ENCODE peak calls at places on chromosomes 16 and 17, in five cellular contexts. One of them, this sample, is unnamed.

GRCh38 chr16:49441366-49441780 is 67.8 kb downstream of the C16orf78 start:
- DNase-seq in IMR-90: no peak
- DNase-seq in neuronal stem cell: no peak
- DNase-seq in mesenchymal stem cell: no peak
- DNase-seq in trophoblast cell: no peak
- DNase-seq in this sample: peak

GRCh38 chr17:52376137-52376536 is 217.6 kb upstream of the CA10 start:
- DNase-seq in IMR-90: no peak
- DNase-seq in neuronal stem cell: no peak
- DNase-seq in mesenchymal stem cell: no peak
- DNase-seq in trophoblast cell: no peak
- DNase-seq in this sample: peak

GRCh38 chr17:42537826-42538451 is 1.9 kb downstream of the NAGLU start:
- DNase-seq in IMR-90: no peak
- DNase-seq in neuronal stem cell: no peak
- DNase-seq in mesenchymal stem cell: no peak
- DNase-seq in trophoblast cell: no peak
- DNase-seq in this sample: no peak

GRCh38 chr17:58271532-58271931 is 9.2 kb downstream of the MPO start:
- DNase-seq in IMR-90: no peak
- DNase-seq in neuronal stem cell: no peak
- DNase-seq in mesenchymal stem cell: no peak
- DNase-seq in trophoblast cell: no peak
- DNase-seq in this sample: no peak

GRCh38 chr17:40433551-40434384 is 9.5 kb upstream of the IGFBP4 start:
- DNase-seq in IMR-90: no peak
- DNase-seq in neuronal stem cell: no peak
- DNase-seq in mesenchymal stem cell: no peak
- DNase-seq in trophoblast cell: no peak
- DNase-seq in this sample: peak

GRCh38 chr16:29858149-29858899 is 4.7 kb downstream of the CDIPT start:
- DNase-seq in IMR-90: no peak
- DNase-seq in neuronal stem cell: no peak
- DNase-seq in mesenchymal stem cell: no peak
- DNase-seq in trophoblast cell: no peak
- DNase-seq in this sample: no peak

GRCh38 chr16:15564619-15565339 is 78.2 kb downstream of the MARF1 start:
- DNase-seq in IMR-90: peak
- DNase-seq in neuronal stem cell: no peak
- DNase-seq in mesenchymal stem cell: no peak
- DNase-seq in trophoblast cell: peak
- DNase-seq in this sample: no peak

GRCh38 chr16:87076950-87077749 is 240.0 kb downstream of the C16orf95 start:
- DNase-seq in IMR-90: peak
- DNase-seq in neuronal stem cell: no peak
- DNase-seq in mesenchymal stem cell: peak
- DNase-seq in trophoblast cell: no peak
- DNase-seq in this sample: peak

GRCh38 chr17:39011907-39012468 is 44.8 kb upstream of the FBXO47 start:
- DNase-seq in IMR-90: no peak
- DNase-seq in neuronal stem cell: peak
- DNase-seq in mesenchymal stem cell: no peak
- DNase-seq in trophoblast cell: no peak
- DNase-seq in this sample: peak

GRCh38 chr17:67194134-67194533 is 50.9 kb downstream of the HELZ start:
- DNase-seq in IMR-90: peak
- DNase-seq in neuronal stem cell: no peak
- DNase-seq in mesenchymal stem cell: peak
- DNase-seq in trophoblast cell: peak
- DNase-seq in this sample: no peak

GRCh38 chr17:60065867-60066266 is 12.9 kb downstream of the HEATR6 start:
- DNase-seq in IMR-90: no peak
- DNase-seq in neuronal stem cell: no peak
- DNase-seq in mesenchymal stem cell: no peak
- DNase-seq in trophoblast cell: no peak
- DNase-seq in this sample: no peak

GRCh38 chr16:89691231-89691985 is 4.9 kb downstream of the CDK10 start:
- DNase-seq in IMR-90: no peak
- DNase-seq in neuronal stem cell: no peak
- DNase-seq in mesenchymal stem cell: no peak
- DNase-seq in trophoblast cell: no peak
- DNase-seq in this sample: no peak

GRCh38 chr17:41885733-41886132 is 20.5 kb upstream of the KLHL11 start:
- DNase-seq in IMR-90: no peak
- DNase-seq in neuronal stem cell: peak
- DNase-seq in mesenchymal stem cell: no peak
- DNase-seq in trophoblast cell: no peak
- DNase-seq in this sample: no peak

GRCh38 chr17:2050246-2050866 is 4.5 kb upstream of the HIC1 start:
- DNase-seq in IMR-90: peak
- DNase-seq in neuronal stem cell: peak
- DNase-seq in mesenchymal stem cell: peak
- DNase-seq in trophoblast cell: peak
- DNase-seq in this sample: peak

GRCh38 chr17:1604831-1605528 is 23.7 kb downstream of the SLC43A2 start:
- DNase-seq in IMR-90: no peak
- DNase-seq in neuronal stem cell: no peak
- DNase-seq in mesenchymal stem cell: no peak
- DNase-seq in trophoblast cell: peak
- DNase-seq in this sample: peak

GRCh38 chr16:1745900-1746692 is 25.2 kb downstream of the NME3 start:
- DNase-seq in IMR-90: peak
- DNase-seq in neuronal stem cell: no peak
- DNase-seq in mesenchymal stem cell: peak
- DNase-seq in trophoblast cell: peak
- DNase-seq in this sample: no peak

GRCh38 chr17:81519284-81520020 is 6.9 kb upstream of the ACTG1 start:
- DNase-seq in IMR-90: no peak
- DNase-seq in neuronal stem cell: no peak
- DNase-seq in mesenchymal stem cell: no peak
- DNase-seq in trophoblast cell: peak
- DNase-seq in this sample: peak
- H4K91ac ChIP-seq in IMR-90: no peak
- H4K91ac ChIP-seq in neuronal stem cell: no peak
- H4K91ac ChIP-seq in mesenchymal stem cell: peak
- H4K91ac ChIP-seq in trophoblast cell: peak
- H4K91ac ChIP-seq in this sample: no peak

DNA sequence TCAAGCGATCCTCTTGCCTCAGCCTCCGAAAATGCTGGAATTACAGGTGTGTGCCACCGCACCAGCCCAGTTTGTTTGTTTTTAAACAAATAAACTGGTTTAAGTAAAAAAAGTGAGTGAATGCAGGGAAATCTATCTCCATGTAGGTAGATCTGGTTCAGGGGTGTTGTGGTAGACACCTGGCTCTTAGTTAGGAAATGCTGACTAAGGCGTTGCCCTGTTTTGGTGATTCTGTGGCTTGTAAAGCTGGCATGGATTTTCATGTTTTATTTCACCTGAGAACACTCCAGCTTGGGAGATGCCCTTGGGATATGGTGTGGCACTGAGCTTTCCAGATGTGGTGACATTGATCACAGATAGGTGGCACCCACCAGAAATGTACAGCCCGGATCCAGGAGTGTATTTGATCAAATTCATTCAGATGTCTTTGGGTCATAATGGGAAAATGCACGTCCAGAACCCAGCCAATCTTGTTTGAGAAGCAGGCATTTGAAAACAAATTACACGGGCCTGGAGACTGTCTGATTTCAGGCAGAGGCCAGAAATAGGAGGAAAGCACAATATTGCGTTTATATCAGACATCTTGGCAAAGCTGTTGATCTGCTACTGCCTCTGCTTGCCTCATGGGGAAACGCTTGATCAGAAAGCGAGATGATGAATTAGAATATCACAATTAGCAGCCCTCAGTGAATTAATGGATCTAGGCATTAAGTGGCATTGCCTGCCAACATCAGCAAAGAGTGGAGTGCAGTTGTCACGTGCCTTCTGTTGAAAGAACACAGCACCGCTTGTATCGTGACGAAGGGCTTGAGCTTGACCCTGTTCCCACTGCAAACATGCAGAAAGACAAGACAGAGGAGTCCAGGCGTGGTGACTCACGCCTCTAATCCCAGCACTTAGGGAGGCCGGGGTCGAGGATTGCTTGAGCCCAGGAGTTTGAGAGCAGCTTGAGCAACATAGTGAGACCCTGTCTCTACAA is 7.3 kb upstream of the IL34 start:
- DNase-seq in IMR-90: peak
- DNase-seq in neuronal stem cell: no peak
- DNase-seq in mesenchymal stem cell: peak
- DNase-seq in trophoblast cell: peak
- DNase-seq in this sample: no peak
- H4K91ac ChIP-seq in IMR-90: peak
- H4K91ac ChIP-seq in neuronal stem cell: no peak
- H4K91ac ChIP-seq in mesenchymal stem cell: no peak
- H4K91ac ChIP-seq in trophoblast cell: no peak
- H4K91ac ChIP-seq in this sample: no peak

GRCh38 chr17:27288183-27288582 is 5.7 kb upstream of the WSB1 start:
- DNase-seq in IMR-90: no peak
- DNase-seq in neuronal stem cell: no peak
- DNase-seq in mesenchymal stem cell: no peak
- DNase-seq in trophoblast cell: no peak
- DNase-seq in this sample: no peak
- H4K91ac ChIP-seq in IMR-90: no peak
- H4K91ac ChIP-seq in neuronal stem cell: no peak
- H4K91ac ChIP-seq in mesenchymal stem cell: no peak
- H4K91ac ChIP-seq in trophoblast cell: no peak
- H4K91ac ChIP-seq in this sample: no peak

GRCh38 chr17:79993390-79994221 is 42.1 kb downstream of the TBC1D16 start:
- DNase-seq in IMR-90: peak
- DNase-seq in neuronal stem cell: no peak
- DNase-seq in mesenchymal stem cell: peak
- DNase-seq in trophoblast cell: peak
- DNase-seq in this sample: peak
- H4K91ac ChIP-seq in IMR-90: peak
- H4K91ac ChIP-seq in neuronal stem cell: no peak
- H4K91ac ChIP-seq in mesenchymal stem cell: peak
- H4K91ac ChIP-seq in trophoblast cell: peak
- H4K91ac ChIP-seq in this sample: no peak

GRCh38 chr16:19874026-19874425 is 10.6 kb downstream of the GPRC5B start:
- DNase-seq in IMR-90: no peak
- DNase-seq in neuronal stem cell: no peak
- DNase-seq in mesenchymal stem cell: no peak
- DNase-seq in trophoblast cell: no peak
- DNase-seq in this sample: no peak

GRCh38 chr16:19872935-19873334 is 11.7 kb downstream of the GPRC5B start:
- DNase-seq in IMR-90: no peak
- DNase-seq in neuronal stem cell: no peak
- DNase-seq in mesenchymal stem cell: no peak
- DNase-seq in trophoblast cell: no peak
- DNase-seq in this sample: no peak

GRCh38 chr16:19874816-19875546 is 9.7 kb downstream of the GPRC5B start:
- DNase-seq in IMR-90: no peak
- DNase-seq in neuronal stem cell: no peak
- DNase-seq in mesenchymal stem cell: no peak
- DNase-seq in trophoblast cell: no peak
- DNase-seq in this sample: no peak

GRCh38 chr16:19871721-19872120 is 12.9 kb downstream of the GPRC5B start:
- DNase-seq in IMR-90: no peak
- DNase-seq in neuronal stem cell: no peak
- DNase-seq in mesenchymal stem cell: no peak
- DNase-seq in trophoblast cell: no peak
- DNase-seq in this sample: no peak

DNA sequence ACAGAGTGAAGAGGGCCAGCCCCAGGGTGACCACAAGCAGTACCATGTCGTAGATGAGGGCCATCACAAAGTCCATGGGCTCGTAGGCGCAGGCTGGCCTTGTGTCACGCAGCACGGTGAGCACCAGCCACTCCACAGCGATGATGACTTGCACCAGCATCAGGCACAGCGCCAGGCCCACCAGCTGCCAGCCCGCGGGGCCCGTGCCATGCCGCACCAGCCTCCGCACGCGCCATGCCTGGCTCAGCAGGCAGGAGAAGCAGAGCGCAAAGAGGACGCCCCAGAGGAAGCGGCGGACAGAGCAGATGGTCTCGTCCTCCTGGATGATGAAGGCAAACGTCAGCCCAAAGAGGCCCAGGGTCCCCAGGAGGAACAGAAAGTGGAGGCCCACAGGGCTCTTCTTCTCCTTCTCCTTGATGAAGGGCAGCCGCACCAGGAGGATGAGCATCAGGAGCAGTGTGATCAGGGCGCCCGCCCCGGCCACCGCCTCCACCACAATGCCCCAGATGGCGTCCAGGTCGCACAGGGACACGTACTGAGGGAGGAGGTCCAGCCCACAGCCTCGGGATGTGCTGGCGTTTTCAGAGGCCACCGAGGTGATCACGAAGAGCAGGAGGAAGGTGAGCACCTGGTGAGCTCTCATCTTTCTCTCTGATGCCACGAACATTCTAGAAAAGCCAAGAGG is 12.3 kb downstream of the GPRC5B start:
- DNase-seq in IMR-90: no peak
- DNase-seq in neuronal stem cell: no peak
- DNase-seq in mesenchymal stem cell: no peak
- DNase-seq in trophoblast cell: no peak
- DNase-seq in this sample: no peak
- H4K91ac ChIP-seq in IMR-90: no peak
- H4K91ac ChIP-seq in neuronal stem cell: no peak
- H4K91ac ChIP-seq in mesenchymal stem cell: peak
- H4K91ac ChIP-seq in trophoblast cell: no peak
- H4K91ac ChIP-seq in this sample: no peak

GRCh38 chr17:77109159-77110005 is 31.4 kb upstream of the SEC14L1 start:
- DNase-seq in IMR-90: no peak
- DNase-seq in neuronal stem cell: no peak
- DNase-seq in mesenchymal stem cell: no peak
- DNase-seq in trophoblast cell: no peak
- DNase-seq in this sample: no peak
- H4K91ac ChIP-seq in IMR-90: peak
- H4K91ac ChIP-seq in neuronal stem cell: no peak
- H4K91ac ChIP-seq in mesenchymal stem cell: peak
- H4K91ac ChIP-seq in trophoblast cell: peak
- H4K91ac ChIP-seq in this sample: no peak

GRCh38 chr16:57797526-57798266 is 4.6 kb downstream of the KIFC3 start:
- DNase-seq in IMR-90: no peak
- DNase-seq in neuronal stem cell: no peak
- DNase-seq in mesenchymal stem cell: no peak
- DNase-seq in trophoblast cell: peak
- DNase-seq in this sample: peak
- H4K91ac ChIP-seq in IMR-90: no peak
- H4K91ac ChIP-seq in neuronal stem cell: no peak
- H4K91ac ChIP-seq in mesenchymal stem cell: peak
- H4K91ac ChIP-seq in trophoblast cell: peak
- H4K91ac ChIP-seq in this sample: no peak

GRCh38 chr17:32487460-32488176 is 825 bp downstream of the CDK5R1 start:
- DNase-seq in IMR-90: no peak
- DNase-seq in neuronal stem cell: peak
- DNase-seq in mesenchymal stem cell: no peak
- DNase-seq in trophoblast cell: no peak
- DNase-seq in this sample: no peak
- H4K91ac ChIP-seq in IMR-90: no peak
- H4K91ac ChIP-seq in neuronal stem cell: no peak
- H4K91ac ChIP-seq in mesenchymal stem cell: no peak
- H4K91ac ChIP-seq in trophoblast cell: no peak
- H4K91ac ChIP-seq in this sample: no peak

This sample was measured in H9.